ENCODE peak calls at places on chromosomes 5 and 9, in eight cellular contexts. U is IMR-90; Q is brain microvascular endothelial cell; V is kidney; B is CD8-positive, alpha-beta T cell; E is tibial artery; K is SJSA1; J is Karpas-422. L is an unnamed sample.

GRCh38 chr9:16150501-16150900 is 597.7 kb downstream of the CCDC171 start:
- DNase-seq in U (no peak), Q (no peak), V (no peak), B (no peak), E (no peak), K (no peak), J (no peak), L (no peak)

GRCh38 chr9:127974002-127974768 is 6.6 kb downstream of the EEIG1 start:
- DNase-seq in U (no peak), Q (no peak), V (no peak), B (no peak), E (no peak), K (no peak), J (no peak), L (peak)

GRCh38 chr5:172370648-172371248 is 83.6 kb downstream of the SH3PXD2B start:
- DNase-seq in U (peak), Q (peak), V (no peak), B (no peak), E (peak), K (no peak), J (peak), L (no peak)

GRCh38 chr5:104904561-104904960 is 1342.0 kb upstream of the NUDT12 start:
- DNase-seq in U (no peak), Q (no peak), V (no peak), B (no peak), E (no peak), K (no peak), J (no peak), L (no peak)

GRCh38 chr5:110738812-110739651 is at the start of gene SLC25A46:
- DNase-seq in U (peak), Q (peak), V (peak), B (peak), E (peak), K (peak), J (peak), L (peak)

GRCh38 chr9:97756991-97757390 is 59.9 kb upstream of the XPA start:
- DNase-seq in U (no peak), Q (no peak), V (no peak), B (no peak), E (no peak), K (no peak), J (no peak), L (no peak)

GRCh38 chr5:15500326-15500958 is 462 bp downstream of the FBXL7 start:
- DNase-seq in U (peak), Q (peak), V (peak), B (no peak), E (peak), K (peak), J (no peak), L (peak)

GRCh38 chr9:136539427-136540412 is 6.1 kb downstream of the NOTCH1 start:
- DNase-seq in U (no peak), Q (peak), V (peak), B (peak), E (peak), K (no peak), J (peak), L (peak)

GRCh38 chr5:133756036-133756435 is 143.7 kb upstream of the FSTL4 start:
- DNase-seq in U (no peak), Q (no peak), V (no peak), B (no peak), E (no peak), K (peak), J (no peak), L (peak)

GRCh38 chr9:136342191-136343120 is 15.1 kb downstream of the GPSM1 start:
- DNase-seq in U (peak), Q (peak), V (peak), B (peak), E (peak), K (no peak), J (peak), L (no peak)

GRCh38 chr5:8457187-8458037 is 588.5 kb downstream of the MTRR start:
- DNase-seq in U (peak), Q (peak), V (peak), B (peak), E (peak), K (peak), J (no peak), L (peak)

GRCh38 chr5:95440825-95441224 is 49.7 kb downstream of the FAM81B start:
- DNase-seq in U (no peak), Q (no peak), V (no peak), B (no peak), E (no peak), K (no peak), J (no peak), L (no peak)

GRCh38 chr9:133873006-133873780 is 118.9 kb downstream of the VAV2 start:
- DNase-seq in U (no peak), Q (no peak), V (no peak), B (no peak), E (no peak), K (no peak), J (no peak), L (no peak)

GRCh38 chr9:138010274-138010800 is 132.8 kb downstream of the CACNA1B start:
- DNase-seq in U (no peak), Q (no peak), V (no peak), B (no peak), E (no peak), K (no peak), J (no peak), L (no peak)

GRCh38 chr9:93091453-93092081 is 4.5 kb upstream of the CARD19 start:
- DNase-seq in U (peak), Q (peak), V (peak), B (no peak), E (no peak), K (no peak), J (no peak), L (peak)

GRCh38 chr5:134543820-134544692 is 18.6 kb downstream of the JADE2 start:
- DNase-seq in U (no peak), Q (no peak), V (peak), B (no peak), E (no peak), K (no peak), J (peak), L (no peak)

GRCh38 chr9:19640023-19640422 is 148.8 kb downstream of the SLC24A2 start:
- DNase-seq in U (no peak), Q (no peak), V (no peak), B (no peak), E (no peak), K (no peak), J (no peak), L (no peak)

GRCh38 chr9:86909388-86909787 is 37.9 kb downstream of the GAS1 start:
- DNase-seq in U (peak), Q (peak), V (no peak), B (no peak), E (no peak), K (no peak), J (no peak), L (no peak)

GRCh38 chr5:24385070-24385469 is 259.7 kb downstream of the CDH10 start:
- DNase-seq in U (no peak), Q (no peak), V (no peak), B (no peak), E (no peak), K (no peak), J (no peak), L (no peak)

DNA sequence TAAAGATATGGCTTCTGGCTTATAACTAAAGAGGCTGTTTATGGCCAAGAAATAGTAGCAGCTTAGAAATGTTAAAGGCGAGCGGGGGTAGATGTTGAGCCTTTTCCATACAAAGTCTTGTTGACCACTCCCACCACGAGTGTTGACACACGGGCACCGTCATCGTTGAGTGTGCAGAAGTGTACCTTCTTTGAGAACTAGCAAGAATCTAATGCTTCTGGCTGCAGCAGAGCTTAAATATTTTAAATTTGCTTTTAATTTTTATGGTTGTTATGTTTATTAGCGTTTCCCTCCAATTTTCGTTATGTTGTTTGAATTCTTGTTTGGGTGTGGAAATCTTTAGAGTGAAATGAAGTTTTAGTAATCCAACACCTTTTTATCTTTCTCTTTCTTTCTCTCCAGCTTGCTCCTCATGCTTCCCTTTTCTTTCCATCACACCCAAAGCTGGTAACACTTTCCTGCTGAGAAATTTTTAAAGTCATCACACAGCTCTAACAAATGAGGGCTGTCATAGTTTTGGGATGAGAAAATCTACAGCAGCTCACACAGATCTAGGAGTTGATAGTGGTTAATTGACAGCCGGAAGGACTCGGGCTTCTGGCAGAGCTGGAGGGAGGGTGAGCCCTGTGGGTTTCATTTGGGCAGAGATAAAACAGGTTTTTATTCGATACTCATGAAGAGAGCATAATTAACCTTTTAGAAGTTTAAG is 120.1 kb upstream of the ZNF608 start:
- DNase-seq in U (no peak), Q (no peak), V (no peak), B (no peak), E (no peak), K (no peak), J (no peak), L (no peak)
- H3K27ac ChIP-seq in U (no peak), Q (no peak), V (no peak), B (no peak), E (no peak), K (peak), J (no peak), L (peak)

GRCh38 chr5:6447384-6448140 is 1.1 kb upstream of the UBE2QL1 start:
- DNase-seq in U (no peak), Q (no peak), V (no peak), B (no peak), E (no peak), K (peak), J (no peak), L (peak)
- H3K4me3 ChIP-seq in U (no peak), Q (no peak), V (no peak), B (no peak), E (no peak), K (no peak), J (no peak), L (no peak)

GRCh38 chr9:112065781-112066606 is 109.1 kb downstream of the SUSD1 start:
- DNase-seq in U (peak), Q (peak), V (peak), B (no peak), E (no peak), K (peak), J (no peak), L (no peak)
- H3K27ac ChIP-seq in U (peak), Q (peak), V (peak), B (no peak), E (no peak), K (peak), J (no peak), L (no peak)

GRCh38 chr5:38555354-38556114 is 912 bp downstream of the LIFR start:
- DNase-seq in U (no peak), Q (no peak), V (no peak), B (no peak), E (no peak), K (no peak), J (no peak), L (no peak)

GRCh38 chr5:38557309-38557710 is 864 bp upstream of the LIFR start:
- DNase-seq in U (no peak), Q (no peak), V (no peak), B (no peak), E (no peak), K (no peak), J (no peak), L (no peak)

GRCh38 chr5:38554860-38555259 is 1.6 kb downstream of the LIFR start:
- DNase-seq in U (no peak), Q (no peak), V (no peak), B (no peak), E (no peak), K (no peak), J (no peak), L (no peak)

GRCh38 chr5:38556599-38557308 is at the start of gene LIFR:
- DNase-seq in U (peak), Q (peak), V (peak), B (no peak), E (peak), K (peak), J (no peak), L (peak)

GRCh38 chr5:38556115-38556598 is 289 bp downstream of the LIFR start:
- DNase-seq in U (no peak), Q (peak), V (peak), B (no peak), E (no peak), K (peak), J (no peak), L (no peak)
- H3K4me3 ChIP-seq in U (peak), Q (peak), V (peak), B (no peak), E (peak), K (peak), J (no peak), L (peak)

GRCh38 chr5:82332064-82332855 is 54.1 kb upstream of the RPS23 start:
- DNase-seq in U (no peak), Q (peak), V (no peak), B (no peak), E (no peak), K (no peak), J (no peak), L (no peak)

GRCh38 chr5:82335807-82336206 is 57.7 kb upstream of the RPS23 start:
- DNase-seq in U (peak), Q (peak), V (no peak), B (no peak), E (peak), K (no peak), J (no peak), L (no peak)

GRCh38 chr5:82334856-82335255 is 56.7 kb upstream of the RPS23 start:
- DNase-seq in U (peak), Q (peak), V (no peak), B (no peak), E (no peak), K (no peak), J (no peak), L (no peak)

GRCh38 chr5:82332889-82333619 is 54.9 kb upstream of the RPS23 start:
- DNase-seq in U (peak), Q (peak), V (no peak), B (no peak), E (no peak), K (no peak), J (no peak), L (no peak)

DNA sequence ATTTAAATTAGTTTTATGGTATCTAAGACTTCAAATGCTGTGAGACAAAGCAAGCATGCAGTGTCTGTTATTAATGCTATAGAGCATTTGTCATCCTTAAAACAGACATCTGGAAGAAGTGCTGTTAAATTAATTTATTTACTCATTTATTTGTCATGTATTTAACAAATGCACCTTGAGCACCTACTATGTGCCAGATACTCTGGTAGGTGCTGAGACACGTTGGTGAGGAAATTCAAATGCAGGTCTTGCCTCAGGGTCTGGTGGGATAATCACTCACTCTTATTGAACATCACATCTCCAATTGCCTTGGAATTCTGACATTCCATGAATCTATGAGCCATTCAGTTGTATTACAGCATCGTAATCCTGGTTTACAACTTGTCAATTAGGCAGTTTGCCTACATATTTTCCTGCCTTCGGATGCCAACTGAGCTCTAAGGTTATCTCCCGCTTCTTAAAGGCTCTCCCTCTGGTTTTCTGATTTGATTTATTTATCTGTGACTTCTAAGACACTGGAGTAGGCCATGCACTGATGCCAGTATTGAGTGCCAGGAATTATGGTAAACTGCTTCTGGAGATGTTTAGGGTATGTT is 56.0 kb upstream of the RPS23 start:
- DNase-seq in U (no peak), Q (no peak), V (no peak), B (no peak), E (no peak), K (no peak), J (no peak), L (no peak)
- H3K27ac ChIP-seq in U (peak), Q (peak), V (no peak), B (no peak), E (peak), K (peak), J (no peak), L (peak)

DNA sequence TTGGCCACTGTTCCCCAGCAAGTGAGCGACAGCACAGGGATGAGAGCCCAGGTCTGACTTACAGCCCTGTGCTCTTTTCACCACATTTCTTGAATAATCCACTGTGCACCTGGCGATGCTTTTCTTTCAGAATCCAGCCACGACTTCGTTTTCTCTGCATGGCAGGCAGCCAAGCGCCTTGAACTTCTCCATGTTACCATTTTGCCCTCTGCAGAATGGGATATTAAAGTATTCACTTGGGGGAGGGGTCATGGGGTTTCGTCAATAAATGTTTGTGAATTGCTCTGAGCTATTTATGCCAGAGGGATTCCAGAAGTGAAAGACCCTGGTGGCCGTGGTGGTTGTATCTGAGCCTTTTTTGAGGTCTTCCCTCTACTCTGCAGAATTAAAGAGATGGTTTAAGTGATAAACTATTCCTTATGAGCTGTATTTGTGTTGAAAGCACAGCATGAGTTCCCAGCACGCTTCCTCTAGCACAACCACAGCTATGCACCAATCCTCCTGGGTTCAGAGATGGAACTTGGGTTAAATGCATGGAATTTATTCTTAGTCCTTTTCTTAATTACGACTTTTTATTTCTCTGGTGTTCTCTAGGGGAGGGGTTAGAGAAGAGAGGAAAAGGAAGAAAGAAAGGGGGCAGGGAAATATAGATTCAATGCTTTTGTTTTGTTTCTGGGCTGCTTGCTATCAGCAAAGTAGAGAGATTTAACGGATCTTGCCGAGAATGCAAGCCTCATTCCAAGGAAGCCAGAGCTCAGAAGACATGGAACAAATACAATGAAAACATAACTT is 478.2 kb upstream of the TNC start:
- DNase-seq in U (peak), Q (peak), V (no peak), B (no peak), E (no peak), K (peak), J (no peak), L (no peak)
- H3K4me3 ChIP-seq in U (peak), Q (peak), V (no peak), B (no peak), E (no peak), K (peak), J (no peak), L (peak)

GRCh38 chr9:130295945-130296782 is 30.6 kb downstream of the HMCN2 start:
- DNase-seq in U (no peak), Q (no peak), V (peak), B (no peak), E (no peak), K (no peak), J (peak), L (no peak)

GRCh38 chr9:130295431-130295830 is 29.9 kb downstream of the HMCN2 start:
- DNase-seq in U (no peak), Q (no peak), V (peak), B (no peak), E (no peak), K (no peak), J (no peak), L (no peak)

GRCh38 chr9:130297371-130297770 is 31.8 kb downstream of the HMCN2 start:
- DNase-seq in U (no peak), Q (no peak), V (peak), B (no peak), E (peak), K (no peak), J (no peak), L (no peak)

GRCh38 chr9:130298663-130299279 is 33.2 kb downstream of the HMCN2 start:
- DNase-seq in U (no peak), Q (no peak), V (peak), B (no peak), E (no peak), K (no peak), J (peak), L (no peak)

DNA sequence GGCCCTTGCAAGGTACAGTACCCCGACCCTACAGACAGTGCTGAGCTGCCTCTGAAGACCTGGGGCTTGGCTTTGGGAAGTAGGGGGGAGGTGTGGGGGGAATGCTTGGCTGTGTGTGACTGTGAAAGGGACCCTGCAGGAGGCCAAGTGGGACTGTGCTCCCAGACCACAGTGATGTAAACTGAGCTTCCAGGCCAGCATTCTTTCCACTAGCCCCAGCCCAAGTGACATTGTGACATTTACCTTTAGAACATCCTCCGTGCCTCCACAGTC is 31.2 kb downstream of the HMCN2 start:
- DNase-seq in U (no peak), Q (no peak), V (peak), B (no peak), E (no peak), K (no peak), J (no peak), L (no peak)
- H3K27ac ChIP-seq in U (no peak), Q (no peak), V (no peak), B (no peak), E (no peak), K (no peak), J (no peak), L (no peak)

L was measured in coronary artery.